ENCODE peak calls at places on chromosomes 3 and 15, in five cellular contexts. M, E, R, S and H are unnamed samples.

GRCh38 chr3:131110087-131110486 is 83.4 kb downstream of the NEK11 start:
- DNase-seq in R (no peak), S (no peak), M (no peak), E (no peak), H (no peak)

GRCh38 chr3:176879710-176880109 is 317.6 kb downstream of the TBL1XR1 start:
- DNase-seq in R (no peak), E (no peak), M (no peak), S (no peak), H (no peak)

GRCh38 chr3:122268257-122269024 is 56.6 kb upstream of the CSTA start:
- DNase-seq in S (no peak), M (no peak), E (no peak), R (no peak), H (no peak)

GRCh38 chr3:142319094-142319493 is 93.7 kb upstream of the GK5 start:
- DNase-seq in E (no peak), S (no peak), M (no peak), R (no peak), H (no peak)

GRCh38 chr3:27568393-27568792 is 84.2 kb upstream of the SLC4A7 start:
- DNase-seq in E (no peak), S (no peak), M (no peak), R (peak), H (no peak)

GRCh38 chr3:194908972-194909371 is 223.3 kb downstream of the FAM43A start:
- DNase-seq in E (no peak), S (no peak), R (no peak), M (no peak), H (no peak)

GRCh38 chr15:41194444-41194843 is 36.1 kb downstream of the EXD1 start:
- DNase-seq in S (no peak), E (no peak), M (no peak), R (no peak), H (no peak)

GRCh38 chr15:65385868-65386253 is 8.1 kb upstream of the IGDCC3 start:
- DNase-seq in S (no peak), R (no peak), M (no peak), E (no peak), H (no peak)

GRCh38 chr3:67646586-67647234 is 7.7 kb downstream of the SUCLG2 start:
- DNase-seq in R (no peak), E (no peak), S (no peak), M (no peak), H (no peak)

GRCh38 chr15:80567721-80568157 is 127.4 kb upstream of the ABHD17C start:
- DNase-seq in E (peak), M (no peak), S (peak), R (no peak), H (no peak)

GRCh38 chr3:23648326-23648964 is 157.3 kb upstream of the UBE2E1 start:
- DNase-seq in E (no peak), S (no peak), R (no peak), M (no peak), H (no peak)

GRCh38 chr3:182979719-182980191 is 583 bp downstream of the DCUN1D1 start:
- DNase-seq in E (peak), R (peak), S (peak), M (no peak), H (no peak)

GRCh38 chr3:81666502-81667121 is 94.8 kb downstream of the GBE1 start:
- DNase-seq in M (no peak), E (no peak), S (no peak), R (no peak), H (no peak)

GRCh38 chr15:68229386-68230156 is at the start of gene CLN6:
- DNase-seq in S (peak), R (peak), E (peak), M (peak), H (no peak)

GRCh38 chr3:6228958-6229683 is 631.8 kb upstream of the GRM7 start:
- DNase-seq in R (no peak), M (no peak), S (no peak), E (no peak), H (no peak)

GRCh38 chr3:43764012-43764411 is 73.3 kb downstream of the ABHD5 start:
- DNase-seq in R (no peak), E (no peak), S (no peak), M (no peak), H (no peak)

GRCh38 chr3:71225951-71226564 is 357.5 kb downstream of the FOXP1 start:
- DNase-seq in M (peak), R (no peak), S (no peak), E (no peak), H (no peak)

GRCh38 chr3:63945558-63946096 is 33.4 kb upstream of the SCAANT1 start:
- DNase-seq in M (no peak), S (no peak), E (no peak), R (no peak), H (no peak)

GRCh38 chr3:186162221-186162620 is 53.3 kb upstream of the ETV5 start:
- DNase-seq in M (no peak), S (no peak), R (no peak), E (no peak), H (no peak)

GRCh38 chr3:71545330-71545729 is 38.2 kb downstream of the FOXP1 start:
- DNase-seq in S (no peak), R (no peak), M (no peak), E (no peak), H (no peak)

GRCh38 chr3:165192610-165193192 is 3.5 kb downstream of the SLITRK3 start:
- DNase-seq in M (no peak), E (no peak), S (peak), R (no peak), H (no peak)

GRCh38 chr15:36936652-36937051 is 163.7 kb downstream of the MEIS2 start:
- DNase-seq in E (no peak), R (no peak), S (no peak), M (no peak), H (no peak)

GRCh38 chr3:125150525-125151436 is 61.8 kb downstream of the SLC12A8 start:
- DNase-seq in E (no peak), S (peak), M (no peak), R (no peak), H (no peak)

GRCh38 chr3:155392138-155392537 is 98.7 kb upstream of the STRIT1 start:
- DNase-seq in E (no peak), R (no peak), S (no peak), M (no peak), H (no peak)

GRCh38 chr3:155390361-155390760 is 96.9 kb upstream of the STRIT1 start:
- DNase-seq in R (no peak), E (no peak), M (no peak), S (no peak), H (no peak)

GRCh38 chr3:155393316-155393715 is 99.8 kb upstream of the STRIT1 start:
- DNase-seq in M (no peak), R (no peak), E (no peak), S (no peak), H (no peak)

GRCh38 chr3:155391104-155391503 is 97.6 kb upstream of the STRIT1 start:
- DNase-seq in M (no peak), E (no peak), S (no peak), R (no peak), H (no peak)

DNA sequence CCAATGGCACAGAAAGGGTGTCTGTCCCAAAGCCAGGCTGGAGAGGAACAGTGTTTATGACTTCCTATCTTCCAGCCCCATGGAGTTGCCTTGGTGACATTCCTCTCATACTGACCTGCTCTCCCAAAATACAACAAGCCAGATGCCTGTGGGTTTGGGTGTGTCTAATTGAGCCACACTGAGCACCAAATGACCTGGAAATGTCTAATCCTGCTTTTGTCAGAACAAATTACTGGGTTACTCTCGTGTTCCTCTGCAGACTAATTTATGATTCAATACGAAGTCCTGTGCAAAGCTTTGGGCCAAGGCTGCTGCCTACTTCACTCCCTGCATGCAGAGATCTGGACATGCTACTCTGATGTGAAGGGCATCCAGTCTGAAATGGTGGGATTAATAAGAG is 98.1 kb upstream of the STRIT1 start:
- DNase-seq in S (no peak), M (no peak), E (no peak), R (no peak), H (no peak)
- TF ChIP-seq CTCF in S (no peak), M (no peak), E (no peak), R (no peak), H (no peak)

GRCh38 chr3:2158828-2159227 is 60.2 kb downstream of the CNTN4 start:
- DNase-seq in R (no peak), M (no peak), S (no peak), E (no peak), H (no peak)

GRCh38 chr3:2154596-2154995 is 55.9 kb downstream of the CNTN4 start:
- DNase-seq in E (no peak), R (no peak), S (no peak), M (no peak), H (no peak)

GRCh38 chr3:2150576-2150975 is 51.9 kb downstream of the CNTN4 start:
- DNase-seq in M (no peak), S (no peak), R (no peak), E (no peak), H (no peak)

GRCh38 chr3:2153047-2153446 is 54.4 kb downstream of the CNTN4 start:
- DNase-seq in M (no peak), S (no peak), E (no peak), R (no peak), H (no peak)

DNA sequence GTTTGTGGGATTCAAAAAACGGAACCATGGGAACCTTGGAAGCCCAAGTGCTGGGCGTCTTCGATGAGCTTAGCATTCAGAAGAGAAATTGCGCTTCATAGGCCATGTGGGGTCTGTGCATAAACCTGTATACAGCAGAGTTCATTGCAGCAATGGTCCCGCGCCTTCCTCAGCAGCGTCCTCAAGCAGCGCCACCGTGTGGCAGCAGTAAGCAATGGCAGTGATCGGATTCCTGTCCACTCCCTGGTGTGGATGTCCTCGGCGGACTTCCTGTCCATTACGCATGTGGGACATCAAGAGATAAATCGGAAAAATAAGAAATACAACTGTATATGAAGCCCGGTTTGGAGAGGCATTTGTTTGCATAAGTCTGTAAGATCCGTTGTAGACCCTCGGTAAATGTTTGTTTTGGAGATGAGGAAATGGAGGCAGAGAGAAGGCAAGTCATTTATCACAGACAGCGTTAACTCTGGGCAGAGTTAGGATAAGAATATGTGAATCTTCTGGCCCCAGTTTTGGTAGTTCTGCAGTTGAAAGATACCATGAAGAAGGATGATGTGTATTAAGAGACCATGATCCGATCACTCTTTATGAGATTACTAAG is 57.7 kb downstream of the CNTN4 start:
- DNase-seq in R (no peak), S (peak), E (peak), M (no peak), H (no peak)
- TF ChIP-seq CTCF in R (peak), S (peak), E (peak), M (no peak), H (peak)

GRCh38 chr3:65433480-65433879 is 605.2 kb downstream of the MAGI1 start:
- DNase-seq in E (no peak), R (no peak), M (no peak), S (no peak), H (no peak)
- TF ChIP-seq CTCF in E (no peak), R (no peak), M (no peak), S (no peak), H (no peak)

GRCh38 chr3:178840586-178840985 is 231.0 kb downstream of the ZMAT3 start:
- DNase-seq in R (no peak), E (no peak), M (no peak), S (no peak), H (no peak)
- TF ChIP-seq CTCF in R (no peak), E (no peak), M (no peak), S (no peak), H (no peak)

GRCh38 chr3:184889312-184889904 is 77.4 kb downstream of the VPS8 start:
- DNase-seq in R (no peak), M (no peak), S (no peak), E (no peak), H (no peak)
- TF ChIP-seq CTCF in R (no peak), M (no peak), S (no peak), E (no peak), H (no peak)

DNA sequence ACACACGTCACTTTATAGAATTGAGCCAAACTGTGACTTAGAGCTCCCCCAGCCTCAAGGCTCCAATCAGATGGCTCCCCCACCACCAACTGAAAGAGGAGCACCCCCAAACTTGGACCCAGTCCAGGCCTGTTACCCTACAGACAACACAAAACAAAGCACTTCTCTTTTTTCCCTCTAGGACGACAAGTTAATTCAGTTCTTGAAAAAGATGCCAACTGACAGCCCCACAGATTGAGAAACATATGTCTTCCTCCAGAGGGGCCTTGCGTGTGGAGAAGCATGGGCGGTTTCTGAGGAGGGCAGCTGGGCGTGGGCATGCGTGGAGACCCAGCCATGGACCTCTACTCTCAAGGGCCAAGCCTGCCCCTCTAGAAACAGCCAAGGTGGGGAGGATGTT is 229.5 kb downstream of the SHQ1 start:
- DNase-seq in M (no peak), R (no peak), S (no peak), E (no peak), H (no peak)
- TF ChIP-seq CTCF in M (no peak), R (no peak), S (no peak), E (no peak), H (no peak)

DNA sequence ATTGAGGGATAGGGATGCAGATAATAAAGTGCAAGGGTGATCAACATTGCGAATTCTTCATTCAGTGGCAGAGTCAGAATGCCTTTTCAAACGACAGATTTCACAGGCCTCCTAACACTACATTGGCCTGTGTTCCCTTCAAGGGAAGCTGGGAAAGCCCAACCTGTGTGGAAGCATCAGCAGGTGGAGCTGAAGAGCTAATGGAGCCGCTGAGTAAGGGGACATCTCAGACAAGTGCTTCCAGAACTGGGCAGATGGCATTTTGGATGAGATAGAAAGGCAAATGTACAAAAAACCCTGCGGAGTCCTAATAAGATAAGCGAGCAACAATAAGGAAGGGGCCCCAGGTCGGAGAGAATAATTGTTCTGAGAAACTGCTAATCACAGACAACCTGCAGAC is 8.5 kb upstream of the SLC24A5 start:
- DNase-seq in S (no peak), R (no peak), E (peak), M (no peak), H (no peak)
- TF ChIP-seq CTCF in S (peak), R (no peak), E (peak), M (no peak), H (peak)

GRCh38 chr15:62618432-62618831 is 424.1 kb upstream of the TPM1 start:
- DNase-seq in S (no peak), E (no peak), R (no peak), M (no peak), H (no peak)
- TF ChIP-seq CTCF in S (no peak), E (no peak), R (no peak), M (no peak), H (no peak)